ENCODE peak calls at places on chromosome 10, in seven cellular contexts. N is vagina, X is IMR-90, R is neural progenitor cell, Y is AG04450, A is lower lobe of right lung, O is HL-60. I is an unnamed sample. For H3K27me3, the result is how much of the 10 kb centered on the place peaks cover.

GRCh38 chr10:133438711-133439273 is 14.4 kb upstream of the SPRN start:
- DNase-seq in N (no peak), X (no peak), R (no peak), Y (no peak), A (no peak), O (peak), I (no peak)

GRCh38 chr10:24953350-24954074 is 1.1 kb upstream of the PRTFDC1 start:
- DNase-seq in N (no peak), X (peak), R (peak), Y (no peak), A (no peak), O (no peak), I (no peak)

GRCh38 chr10:72316748-72317435 is 37.8 kb downstream of the DNAJB12 start:
- DNase-seq in N (peak), X (no peak), R (no peak), Y (no peak), A (peak), O (peak), I (no peak)

GRCh38 chr10:24237801-24238390 is 29.0 kb downstream of the KIAA1217 start:
- DNase-seq in N (no peak), X (no peak), R (no peak), Y (no peak), A (no peak), O (no peak), I (no peak)

GRCh38 chr10:121899727-121900126 is 28.1 kb downstream of the ATE1 start:
- DNase-seq in N (no peak), X (no peak), R (no peak), Y (no peak), A (no peak), O (no peak), I (no peak)

GRCh38 chr10:60206735-60207134 is 182.9 kb downstream of the ANK3 start:
- DNase-seq in N (no peak), X (peak), R (no peak), Y (no peak), A (no peak), O (no peak), I (no peak)

GRCh38 chr10:131856441-131857094 is 44.2 kb upstream of the PPP2R2D start:
- DNase-seq in N (no peak), X (no peak), R (no peak), Y (no peak), A (peak), O (no peak), I (no peak)

GRCh38 chr10:58027431-58027830 is 240.3 kb downstream of the IPMK start:
- DNase-seq in N (no peak), X (peak), R (peak), Y (no peak), A (no peak), O (no peak), I (no peak)

GRCh38 chr10:117461766-117462423 is 80.7 kb upstream of the EMX2 start:
- DNase-seq in N (peak), X (peak), R (no peak), Y (no peak), A (no peak), O (no peak), I (peak)

GRCh38 chr10:68543004-68543918 is 15.9 kb upstream of the SLC25A16 start:
- DNase-seq in N (no peak), X (peak), R (no peak), Y (no peak), A (no peak), O (no peak), I (no peak)

GRCh38 chr10:98285416-98285815 is 17.4 kb upstream of the LOXL4 start:
- DNase-seq in N (no peak), X (no peak), R (no peak), Y (no peak), A (no peak), O (no peak), I (no peak)

GRCh38 chr10:1211844-1212570 is 155.8 kb downstream of the WDR37 start:
- DNase-seq in N (no peak), X (no peak), R (no peak), Y (no peak), A (no peak), O (no peak), I (no peak)

GRCh38 chr10:110834622-110835219 is 37.0 kb upstream of the PDCD4 start:
- DNase-seq in N (no peak), X (no peak), R (peak), Y (no peak), A (no peak), O (no peak), I (no peak)

GRCh38 chr10:30775779-30776591 is 146.4 kb upstream of the LYZL2 start:
- DNase-seq in N (no peak), X (peak), R (no peak), Y (peak), A (no peak), O (no peak), I (peak)

GRCh38 chr10:14649739-14650138 is 125.0 kb downstream of the FAM107B start:
- DNase-seq in N (peak), X (no peak), R (no peak), Y (no peak), A (no peak), O (no peak), I (no peak)

GRCh38 chr10:33478089-33478674 is 143.7 kb upstream of the NRP1 start:
- DNase-seq in N (no peak), X (no peak), R (no peak), Y (no peak), A (no peak), O (no peak), I (no peak)

GRCh38 chr10:22437620-22438588 is 92.6 kb downstream of the SPAG6 start:
- DNase-seq in N (no peak), X (peak), R (peak), Y (no peak), A (no peak), O (no peak), I (no peak)

GRCh38 chr10:82176571-82176970 is 301.6 kb downstream of the NRG3 start:
- DNase-seq in N (no peak), X (no peak), R (no peak), Y (no peak), A (no peak), O (no peak), I (no peak)

GRCh38 chr10:29407280-29407858 is 118.5 kb downstream of the LYZL1 start:
- DNase-seq in N (no peak), X (no peak), R (peak), Y (no peak), A (no peak), O (no peak), I (no peak)

GRCh38 chr10:48509061-48509772 is 95.7 kb downstream of the ARHGAP22 start:
- DNase-seq in N (peak), X (no peak), R (no peak), Y (no peak), A (no peak), O (no peak), I (no peak)

GRCh38 chr10:60363187-60363586 is 26.5 kb downstream of the ANK3 start:
- DNase-seq in N (no peak), X (peak), R (no peak), Y (no peak), A (no peak), O (no peak), I (no peak)

GRCh38 chr10:116298586-116298985 is 25.6 kb upstream of the GFRA1 start:
- DNase-seq in N (no peak), X (no peak), R (no peak), Y (no peak), A (no peak), O (no peak), I (no peak)

GRCh38 chr10:112218960-112219359 is 35.4 kb upstream of the GPAM start:
- DNase-seq in N (peak), X (no peak), R (no peak), Y (no peak), A (no peak), O (no peak), I (no peak)

GRCh38 chr10:118340486-118340885 is 1.6 kb downstream of the FAM204A start:
- DNase-seq in N (no peak), X (no peak), R (no peak), Y (no peak), A (no peak), O (peak), I (no peak)

GRCh38 chr10:5942001-5942400 is 35.3 kb downstream of the IL15RA start:
- DNase-seq in N (no peak), X (no peak), R (no peak), Y (no peak), A (peak), O (no peak), I (no peak)

GRCh38 chr10:113527181-113527580 is 25.7 kb upstream of the HABP2 start:
- DNase-seq in N (no peak), X (no peak), R (no peak), Y (no peak), A (no peak), O (no peak), I (no peak)

GRCh38 chr10:80769700-80770160 is 232.0 kb downstream of the SH2D4B start:
- DNase-seq in N (no peak), X (no peak), R (no peak), Y (no peak), A (no peak), O (no peak), I (no peak)

GRCh38 chr10:28892818-28893547 is 215.7 kb downstream of the BAMBI start:
- DNase-seq in N (no peak), X (peak), R (no peak), Y (peak), A (no peak), O (no peak), I (peak)

GRCh38 chr10:112374724-112375541 is 1.0 kb downstream of the ACSL5 start:
- DNase-seq in N (no peak), X (no peak), R (no peak), Y (no peak), A (no peak), O (peak), I (no peak)

GRCh38 chr10:127889605-127890195 is 3.0 kb downstream of the CLRN3 start:
- DNase-seq in N (no peak), X (peak), R (no peak), Y (no peak), A (no peak), O (peak), I (no peak)

GRCh38 chr10:88157981-88158465 is 294.6 kb downstream of the PTEN start:
- DNase-seq in N (no peak), X (peak), R (no peak), Y (peak), A (no peak), O (no peak), I (peak)

GRCh38 chr10:61411651-61412050 is 41.5 kb downstream of the TMEM26 start:
- DNase-seq in N (no peak), X (no peak), R (no peak), Y (no peak), A (no peak), O (no peak), I (no peak)

GRCh38 chr10:7795605-7796004 is 7.6 kb downstream of the ATP5F1C start:
- DNase-seq in N (no peak), X (peak), R (no peak), Y (no peak), A (no peak), O (no peak), I (no peak)

GRCh38 chr10:124403548-124403947 is 15.2 kb downstream of the OAT start:
- DNase-seq in N (no peak), X (peak), R (peak), Y (peak), A (no peak), O (peak), I (no peak)

DNA sequence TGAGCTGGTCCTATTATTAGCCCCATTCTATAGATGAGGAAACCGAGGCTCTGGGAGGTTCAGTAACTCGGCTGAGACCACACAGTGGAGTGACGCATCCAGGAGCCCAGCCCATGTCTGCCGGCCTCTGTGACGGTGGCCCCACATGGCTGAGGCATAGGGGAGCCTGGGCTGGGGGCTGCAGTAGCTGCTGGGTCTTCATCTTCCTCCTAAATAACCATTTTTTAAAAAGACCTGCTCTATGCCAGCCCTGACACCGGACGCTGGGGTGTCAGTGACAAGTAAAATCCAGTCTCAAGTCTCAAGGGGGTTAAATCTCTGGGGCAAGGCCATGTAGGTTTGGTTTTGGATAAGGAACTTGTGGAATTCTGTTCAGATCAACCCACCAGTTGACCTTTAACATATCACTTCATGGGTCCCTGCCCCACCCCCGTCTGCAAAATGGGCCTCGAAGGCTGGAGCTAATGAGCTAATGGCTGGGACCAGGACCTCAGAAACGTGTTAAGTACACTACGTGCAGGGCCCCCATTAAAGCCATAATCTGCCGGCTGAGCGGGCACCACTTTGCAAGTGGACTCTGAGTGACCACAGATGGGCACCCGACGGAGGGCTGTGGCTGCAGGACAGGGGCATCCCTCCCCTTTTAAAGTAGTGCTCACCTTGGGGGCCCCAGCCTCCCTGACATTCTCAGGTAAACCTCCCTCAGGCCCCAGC is 136.5 kb upstream of the UNC5B start:
- DNase-seq in N (no peak), X (no peak), R (no peak), Y (no peak), A (no peak), O (no peak), I (no peak)
- H3K27me3 ChIP-seq in N (under half), X (under half), R (under half), Y (under half), A (under half), O (under half), I (under half)

DNA sequence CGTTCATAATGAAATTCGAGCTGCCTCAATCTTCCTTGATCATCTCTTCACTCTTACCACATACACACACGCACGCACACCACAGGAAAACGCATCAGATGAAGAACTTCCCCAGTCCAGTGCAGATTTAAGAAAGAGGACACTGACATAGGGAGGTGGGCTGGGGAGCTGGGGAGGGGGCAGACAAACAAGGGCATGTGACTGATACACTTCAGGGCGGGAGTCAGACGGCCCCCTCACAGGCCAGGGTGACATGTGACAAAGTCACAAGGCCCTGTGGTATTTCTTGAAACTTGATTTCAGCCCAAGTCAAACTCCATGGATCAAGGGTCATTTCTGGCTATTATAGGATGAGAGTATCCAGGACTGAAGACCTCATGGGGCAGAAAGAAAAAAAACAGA is 82.6 kb downstream of the KCNMA1 start:
- DNase-seq in N (no peak), X (peak), R (no peak), Y (no peak), A (peak), O (peak), I (no peak)
- H3K27me3 ChIP-seq in N (under half), X (under half), R (under half), Y (under half), A (under half), O (under half), I (under half)

DNA sequence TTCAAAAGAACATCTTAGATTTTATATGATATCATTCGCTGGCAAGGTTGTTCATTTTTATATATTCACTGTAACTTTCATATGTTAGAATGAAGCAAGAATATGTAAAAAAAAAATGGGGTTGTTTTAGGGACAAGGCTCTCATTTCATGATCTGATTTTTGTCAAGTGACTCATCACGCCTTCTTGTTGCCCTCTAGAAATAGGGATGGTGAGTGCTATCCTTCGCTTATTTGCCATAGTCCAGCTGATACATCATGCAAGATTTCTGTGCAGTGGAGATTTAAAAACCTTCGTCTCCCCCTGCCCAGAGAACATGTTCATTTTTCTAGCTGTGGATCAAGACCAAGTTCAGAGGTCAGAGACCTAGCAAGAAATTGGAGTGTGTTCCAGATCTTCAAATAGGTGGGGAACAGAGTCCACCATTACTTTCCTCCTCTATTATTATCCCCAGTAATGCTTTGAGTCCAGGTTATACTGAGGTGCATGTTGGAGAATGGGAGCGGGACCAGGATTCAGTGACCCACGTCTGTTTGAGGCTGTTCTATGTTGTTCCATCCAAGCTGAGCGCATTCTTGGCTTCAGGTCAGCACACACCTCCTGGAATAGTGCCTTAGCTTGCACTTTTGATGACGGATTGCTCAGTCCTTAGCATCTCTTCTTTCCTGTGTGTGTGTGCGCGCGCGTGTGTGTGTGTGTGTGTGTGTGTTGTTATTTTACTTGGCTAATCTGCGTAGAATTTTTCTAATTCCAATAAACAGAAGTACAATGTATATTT is 13.7 kb upstream of the CELF2 start:
- DNase-seq in N (no peak), X (peak), R (no peak), Y (no peak), A (no peak), O (no peak), I (no peak)
- H3K27me3 ChIP-seq in N (under half), X (under half), R (under half), Y (under half), A (under half), O (under half), I (under half)

GRCh38 chr10:62895058-62895457 is 78.9 kb upstream of the EGR2 start:
- DNase-seq in N (no peak), X (peak), R (no peak), Y (no peak), A (no peak), O (no peak), I (no peak)
- H3K27me3 ChIP-seq in N (under half), X (under half), R (under half), Y (under half), A (under half), O (under half), I (under half)

GRCh38 chr10:93567277-93568104 is 1.0 kb downstream of the FFAR4 start:
- DNase-seq in N (no peak), X (no peak), R (no peak), Y (no peak), A (no peak), O (no peak), I (no peak)

GRCh38 chr10:93568105-93568390 is 1.6 kb downstream of the FFAR4 start:
- DNase-seq in N (no peak), X (no peak), R (peak), Y (no peak), A (no peak), O (no peak), I (no peak)

GRCh38 chr10:93565421-93565820 is 1.0 kb upstream of the FFAR4 start:
- DNase-seq in N (no peak), X (no peak), R (no peak), Y (no peak), A (peak), O (peak), I (no peak)

GRCh38 chr10:93570383-93570782 is 3.9 kb downstream of the FFAR4 start:
- DNase-seq in N (no peak), X (no peak), R (no peak), Y (no peak), A (no peak), O (no peak), I (no peak)

DNA sequence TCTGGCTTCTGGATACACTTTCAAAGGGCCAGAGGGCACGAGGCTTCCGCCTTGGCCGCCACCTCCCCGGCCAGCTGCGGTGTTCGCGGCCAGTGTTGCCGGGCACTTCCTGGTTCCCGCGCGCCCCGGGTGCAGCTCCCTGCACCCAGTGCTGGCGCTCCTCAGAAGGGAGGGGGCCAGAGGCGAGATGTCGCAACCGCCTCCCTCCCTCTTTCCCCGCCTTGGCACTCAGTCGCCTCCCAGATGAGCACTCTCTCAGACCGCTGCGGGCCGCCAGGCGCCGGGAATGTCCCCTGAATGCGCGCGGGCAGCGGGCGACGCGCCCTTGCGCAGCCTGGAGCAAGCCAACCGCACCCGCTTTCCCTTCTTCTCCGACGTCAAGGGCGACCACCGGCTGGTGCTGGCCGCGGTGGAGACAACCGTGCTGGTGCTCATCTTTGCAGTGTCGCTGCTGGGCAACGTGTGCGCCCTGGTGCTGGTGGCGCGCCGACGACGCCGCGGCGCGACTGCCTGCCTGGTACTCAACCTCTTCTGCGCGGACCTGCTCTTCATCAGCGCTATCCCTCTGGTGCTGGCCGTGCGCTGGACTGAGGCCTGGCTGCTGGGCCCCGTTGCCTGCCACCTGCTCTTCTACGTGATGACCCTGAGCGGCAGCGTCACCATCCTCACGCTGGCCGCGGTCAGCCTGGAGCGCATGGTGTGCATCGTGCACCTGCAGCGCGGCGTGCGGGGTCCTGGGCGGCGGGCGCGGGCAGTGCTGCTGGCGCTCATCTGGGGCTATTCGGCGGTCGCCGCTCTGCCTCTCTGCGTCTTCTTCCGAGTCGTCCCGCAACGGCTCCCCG is at the start of gene FFAR4:
- DNase-seq in N (no peak), X (no peak), R (peak), Y (no peak), A (peak), O (peak), I (no peak)
- H3K27me3 ChIP-seq in N (under half), X (half or more), R (half or more), Y (half or more), A (under half), O (under half), I (under half)

DNA sequence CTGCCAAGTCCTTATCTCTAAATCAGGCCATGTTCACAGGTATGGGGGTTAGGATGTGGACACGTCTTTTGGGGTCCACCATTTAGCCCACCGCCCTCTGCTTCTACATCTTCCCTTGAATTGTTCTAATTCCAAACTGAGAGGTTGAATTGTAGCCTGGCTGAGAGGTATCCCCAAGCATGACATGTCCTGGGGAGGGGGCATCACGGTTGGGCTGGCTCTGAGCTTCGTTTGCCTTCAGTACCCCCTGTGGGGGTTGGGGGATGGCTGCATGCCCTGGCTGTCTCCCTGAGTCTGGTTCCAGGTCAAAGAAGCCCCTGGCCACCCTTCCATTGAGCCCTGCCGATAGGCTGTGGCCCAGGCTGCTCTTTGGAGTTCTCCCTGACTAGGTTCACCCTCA is 204.6 kb downstream of the GLRX3 start:
- DNase-seq in N (no peak), X (no peak), R (no peak), Y (no peak), A (no peak), O (no peak), I (no peak)
- H3K27me3 ChIP-seq in N (under half), X (under half), R (under half), Y (under half), A (under half), O (under half), I (under half)